ENCODE peak calls at places on chromosomes 7 and 10, in eight cellular contexts. One of them, this sample, is unnamed.

GRCh38 chr10:84850826-84851225 is 522.4 kb downstream of the CCSER2 start:
- DNase-seq in AG04450: no peak
- DNase-seq in endodermal cell: no peak
- DNase-seq in HCT116: no peak
- DNase-seq in AG09309: no peak
- DNase-seq in body of pancreas: no peak
- DNase-seq in HepG2: no peak
- DNase-seq in cardiac muscle cell: no peak
- DNase-seq in this sample: no peak

GRCh38 chr10:127872871-127873600 is 19.7 kb downstream of the CLRN3 start:
- DNase-seq in AG04450: no peak
- DNase-seq in endodermal cell: no peak
- DNase-seq in HCT116: no peak
- DNase-seq in AG09309: no peak
- DNase-seq in body of pancreas: peak
- DNase-seq in HepG2: peak
- DNase-seq in cardiac muscle cell: no peak
- DNase-seq in this sample: no peak

GRCh38 chr7:143384148-143384547 is 3.0 kb downstream of the ZYX start:
- DNase-seq in AG04450: no peak
- DNase-seq in endodermal cell: peak
- DNase-seq in HCT116: no peak
- DNase-seq in AG09309: no peak
- DNase-seq in body of pancreas: no peak
- DNase-seq in HepG2: no peak
- DNase-seq in cardiac muscle cell: no peak
- DNase-seq in this sample: no peak

GRCh38 chr7:145624618-145625017 is 492.0 kb upstream of the CNTNAP2 start:
- DNase-seq in AG04450: no peak
- DNase-seq in endodermal cell: no peak
- DNase-seq in HCT116: no peak
- DNase-seq in AG09309: no peak
- DNase-seq in body of pancreas: no peak
- DNase-seq in HepG2: no peak
- DNase-seq in cardiac muscle cell: no peak
- DNase-seq in this sample: no peak

GRCh38 chr7:22356010-22356854 is 722 bp downstream of the RAPGEF5 start:
- DNase-seq in AG04450: no peak
- DNase-seq in endodermal cell: peak
- DNase-seq in HCT116: no peak
- DNase-seq in AG09309: no peak
- DNase-seq in body of pancreas: peak
- DNase-seq in HepG2: peak
- DNase-seq in cardiac muscle cell: peak
- DNase-seq in this sample: no peak

GRCh38 chr10:133216776-133217175 is 13.2 kb upstream of the UTF1 start:
- DNase-seq in AG04450: no peak
- DNase-seq in endodermal cell: no peak
- DNase-seq in HCT116: no peak
- DNase-seq in AG09309: no peak
- DNase-seq in body of pancreas: no peak
- DNase-seq in HepG2: no peak
- DNase-seq in cardiac muscle cell: no peak
- DNase-seq in this sample: no peak

GRCh38 chr7:148963583-148964509 is 64.5 kb downstream of the PDIA4 start:
- DNase-seq in AG04450: no peak
- DNase-seq in endodermal cell: peak
- DNase-seq in HCT116: no peak
- DNase-seq in AG09309: no peak
- DNase-seq in body of pancreas: peak
- DNase-seq in HepG2: peak
- DNase-seq in cardiac muscle cell: no peak
- DNase-seq in this sample: no peak

GRCh38 chr10:120824864-120825263 is 26.3 kb upstream of the WDR11 start:
- DNase-seq in AG04450: no peak
- DNase-seq in endodermal cell: peak
- DNase-seq in HCT116: peak
- DNase-seq in AG09309: no peak
- DNase-seq in body of pancreas: peak
- DNase-seq in HepG2: peak
- DNase-seq in cardiac muscle cell: peak
- DNase-seq in this sample: peak

GRCh38 chr7:24052572-24053223 is 231.3 kb upstream of the NPY start:
- DNase-seq in AG04450: peak
- DNase-seq in endodermal cell: no peak
- DNase-seq in HCT116: peak
- DNase-seq in AG09309: peak
- DNase-seq in body of pancreas: no peak
- DNase-seq in HepG2: no peak
- DNase-seq in cardiac muscle cell: no peak
- DNase-seq in this sample: peak

GRCh38 chr10:103939498-103939897 is 21.5 kb upstream of the STN1 start:
- DNase-seq in AG04450: no peak
- DNase-seq in endodermal cell: no peak
- DNase-seq in HCT116: no peak
- DNase-seq in AG09309: no peak
- DNase-seq in body of pancreas: no peak
- DNase-seq in HepG2: no peak
- DNase-seq in cardiac muscle cell: no peak
- DNase-seq in this sample: no peak
- TF ChIP-seq CTCF in AG04450: no peak
- TF ChIP-seq CTCF in endodermal cell: no peak
- TF ChIP-seq CTCF in HCT116: no peak
- TF ChIP-seq CTCF in AG09309: no peak
- TF ChIP-seq CTCF in body of pancreas: no peak
- TF ChIP-seq CTCF in HepG2: no peak
- TF ChIP-seq CTCF in cardiac muscle cell: no peak
- TF ChIP-seq CTCF in this sample: no peak

DNA sequence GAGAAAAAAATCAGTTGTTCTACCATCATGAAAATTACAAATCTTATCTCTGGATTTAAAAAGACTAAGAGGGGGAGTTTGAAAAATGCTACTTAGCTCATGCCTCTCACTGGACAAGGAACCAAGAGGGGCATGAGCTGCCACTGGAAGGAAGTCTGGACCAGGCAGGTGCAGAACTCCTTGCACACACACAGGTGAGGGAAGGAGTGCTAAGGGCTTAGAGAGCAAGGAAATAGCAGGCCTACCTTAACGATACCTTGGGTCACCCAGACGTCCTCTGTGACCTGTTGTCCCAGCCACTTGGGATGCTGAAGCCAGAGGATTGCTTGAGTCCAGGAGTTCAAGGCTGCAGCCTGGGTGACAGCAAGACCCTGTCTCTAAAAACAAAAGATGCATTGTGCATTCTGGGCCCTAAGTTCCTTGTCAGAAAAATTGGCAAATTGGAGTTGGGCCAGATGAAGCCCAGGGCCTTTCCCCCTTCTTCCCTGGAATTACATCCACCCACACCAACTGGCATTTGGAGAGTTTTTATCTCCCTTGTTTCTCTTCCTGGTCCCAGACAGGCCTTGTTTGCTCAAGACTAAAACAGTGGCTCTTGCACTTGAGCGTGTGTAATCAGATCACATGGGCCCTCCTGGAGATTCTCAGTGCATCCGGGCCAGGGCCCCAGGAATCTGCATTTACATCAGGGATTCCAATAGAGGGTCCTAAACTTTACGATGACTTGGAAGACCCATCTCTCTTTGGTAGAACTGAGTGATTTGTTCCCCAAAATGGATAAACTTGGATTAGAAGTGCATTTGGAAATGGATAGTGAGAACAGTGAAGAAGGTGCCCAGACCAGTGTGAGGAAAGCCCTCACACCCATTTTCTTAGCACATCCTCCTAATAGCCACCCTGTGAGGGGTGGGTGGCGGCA is 3.0 kb downstream of the DDIT4 start:
- DNase-seq in AG04450: no peak
- DNase-seq in endodermal cell: no peak
- DNase-seq in HCT116: peak
- DNase-seq in AG09309: no peak
- DNase-seq in body of pancreas: peak
- DNase-seq in HepG2: peak
- DNase-seq in cardiac muscle cell: no peak
- DNase-seq in this sample: no peak
- H3K4me3 ChIP-seq in AG04450: peak
- H3K4me3 ChIP-seq in endodermal cell: no peak
- H3K4me3 ChIP-seq in HCT116: no peak
- H3K4me3 ChIP-seq in AG09309: peak
- H3K4me3 ChIP-seq in body of pancreas: no peak
- H3K4me3 ChIP-seq in HepG2: peak
- H3K4me3 ChIP-seq in cardiac muscle cell: peak
- H3K4me3 ChIP-seq in this sample: peak

GRCh38 chr10:14953452-14954000 is 370 bp downstream of the DCLRE1C start:
- DNase-seq in AG04450: peak
- DNase-seq in endodermal cell: no peak
- DNase-seq in HCT116: peak
- DNase-seq in AG09309: no peak
- DNase-seq in body of pancreas: peak
- DNase-seq in HepG2: no peak
- DNase-seq in cardiac muscle cell: peak
- DNase-seq in this sample: peak
- TF ChIP-seq CTCF in AG04450: peak
- TF ChIP-seq CTCF in endodermal cell: no peak
- TF ChIP-seq CTCF in HCT116: no peak
- TF ChIP-seq CTCF in AG09309: peak
- TF ChIP-seq CTCF in body of pancreas: no peak
- TF ChIP-seq CTCF in HepG2: peak
- TF ChIP-seq CTCF in cardiac muscle cell: no peak
- TF ChIP-seq CTCF in this sample: peak

GRCh38 chr7:135259702-135260101 is 26.1 kb downstream of the STRA8 start:
- DNase-seq in AG04450: no peak
- DNase-seq in endodermal cell: no peak
- DNase-seq in HCT116: no peak
- DNase-seq in AG09309: no peak
- DNase-seq in body of pancreas: no peak
- DNase-seq in HepG2: no peak
- DNase-seq in cardiac muscle cell: no peak
- DNase-seq in this sample: no peak
- H3K4me3 ChIP-seq in AG04450: no peak
- H3K4me3 ChIP-seq in endodermal cell: no peak
- H3K4me3 ChIP-seq in HCT116: no peak
- H3K4me3 ChIP-seq in AG09309: no peak
- H3K4me3 ChIP-seq in body of pancreas: no peak
- H3K4me3 ChIP-seq in HepG2: no peak
- H3K4me3 ChIP-seq in cardiac muscle cell: no peak
- H3K4me3 ChIP-seq in this sample: no peak

DNA sequence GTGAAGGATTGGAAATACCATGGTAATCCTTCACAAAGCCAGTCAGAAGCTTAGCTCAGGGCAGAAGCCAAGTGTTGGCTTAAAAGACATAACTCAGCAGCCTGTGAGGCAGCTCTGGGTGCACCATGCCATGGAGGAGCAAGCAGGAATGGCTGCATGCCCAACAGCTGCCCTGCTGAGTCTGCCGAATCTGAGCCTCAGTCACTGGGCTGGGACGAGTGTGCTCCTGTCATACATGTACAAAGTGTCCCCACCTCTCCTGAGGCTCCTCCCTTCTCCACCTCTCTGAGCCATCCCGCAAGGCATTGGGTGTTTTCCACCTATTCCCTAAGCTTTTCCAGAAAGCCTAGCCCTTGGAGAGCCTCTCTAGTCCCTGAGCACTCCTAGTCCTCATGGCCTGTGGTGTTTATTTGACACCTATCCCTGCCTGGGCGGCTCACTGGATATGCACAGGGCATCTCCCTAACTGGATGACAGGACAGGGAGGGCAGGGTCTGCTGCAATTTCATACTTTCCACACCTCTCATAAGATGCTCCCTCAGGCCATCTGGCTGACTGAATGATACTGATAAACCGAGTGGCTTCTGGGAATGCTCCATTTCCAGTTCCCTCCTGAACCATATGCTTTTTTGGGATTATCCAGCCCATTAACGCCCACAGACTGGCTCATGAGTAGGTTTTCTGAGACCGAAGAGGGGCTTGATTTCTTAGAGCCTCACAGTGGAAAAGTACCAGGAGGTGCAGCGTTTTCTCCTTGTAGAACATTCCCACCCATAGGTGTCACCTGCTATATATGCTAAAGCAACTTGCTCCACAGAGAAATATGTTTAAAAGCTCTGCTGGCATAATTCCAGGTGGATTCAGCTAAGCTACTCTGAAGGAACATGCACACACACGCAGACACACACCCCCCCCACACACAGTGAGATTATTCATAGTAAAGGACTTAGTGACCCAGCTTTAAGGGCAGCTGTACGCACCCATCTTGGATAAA is 199.3 kb downstream of the SNX10 start:
- DNase-seq in AG04450: no peak
- DNase-seq in endodermal cell: no peak
- DNase-seq in HCT116: no peak
- DNase-seq in AG09309: no peak
- DNase-seq in body of pancreas: no peak
- DNase-seq in HepG2: no peak
- DNase-seq in cardiac muscle cell: no peak
- DNase-seq in this sample: no peak
- TF ChIP-seq CTCF in AG04450: no peak
- TF ChIP-seq CTCF in endodermal cell: no peak
- TF ChIP-seq CTCF in HCT116: no peak
- TF ChIP-seq CTCF in AG09309: no peak
- TF ChIP-seq CTCF in body of pancreas: no peak
- TF ChIP-seq CTCF in HepG2: no peak
- TF ChIP-seq CTCF in cardiac muscle cell: no peak
- TF ChIP-seq CTCF in this sample: no peak

GRCh38 chr10:124106241-124106905 is 13.0 kb upstream of the CHST15 start:
- DNase-seq in AG04450: peak
- DNase-seq in endodermal cell: no peak
- DNase-seq in HCT116: peak
- DNase-seq in AG09309: peak
- DNase-seq in body of pancreas: peak
- DNase-seq in HepG2: peak
- DNase-seq in cardiac muscle cell: no peak
- DNase-seq in this sample: peak
- H3K4me3 ChIP-seq in AG04450: no peak
- H3K4me3 ChIP-seq in endodermal cell: no peak
- H3K4me3 ChIP-seq in HCT116: no peak
- H3K4me3 ChIP-seq in AG09309: no peak
- H3K4me3 ChIP-seq in body of pancreas: no peak
- H3K4me3 ChIP-seq in HepG2: no peak
- H3K4me3 ChIP-seq in cardiac muscle cell: no peak
- H3K4me3 ChIP-seq in this sample: no peak

This sample was measured in astrocyte of the cerebellum.